ENCODE peak calls at places on chromosomes 16 and 17, in six cellular contexts. D is stimulated activated CD8-positive, alpha-beta memory T cell treated with anti-CD3 and anti-CD28 coated beads, Interleukin-7, amount 100 ng/mL, for 1 hour; O is activated CD4-positive, alpha-beta T cell treated with anti-CD3 and anti-CD28 coated beads, Interleukin-2, amount 50 U/mL, for 48 hours; B is central memory CD4-positive, alpha-beta T cell; M is IMR-90; Y is stimulated activated naive B cell treated with anti-CD40 and anti-IgM and Interleukin-4, amounts not matched to agents 10 μg/mL and 1 μg/mL and 100 μg/mL, for 72 hours. X is an unnamed sample.

GRCh38 chr17:64498308-64499203 is 1.7 kb upstream of the POLG2 start:
- DNase-seq in B (peak), M (no peak), Y (no peak), O (no peak), D (no peak), X (no peak)

GRCh38 chr17:69858460-69858859 is 216.6 kb upstream of the KCNJ16 start:
- DNase-seq in B (no peak), Y (no peak), M (no peak), D (no peak), O (no peak), X (no peak)

GRCh38 chr16:88503374-88503770 is 50.3 kb downstream of the ZFPM1 start:
- DNase-seq in Y (no peak), O (no peak), M (peak), D (no peak), B (no peak), X (no peak)

GRCh38 chr17:44628234-44629188 is 27.8 kb upstream of the MEIOC start:
- DNase-seq in B (no peak), O (no peak), D (no peak), M (no peak), Y (peak), X (no peak)

GRCh38 chr17:57166803-57167202 is 81.8 kb downstream of the AKAP1 start:
- DNase-seq in D (no peak), B (no peak), O (no peak), Y (no peak), M (no peak), X (no peak)

GRCh38 chr16:86680137-86680536 is 101.8 kb downstream of the FOXL1 start:
- DNase-seq in Y (no peak), D (no peak), B (no peak), O (no peak), M (peak), X (no peak)

GRCh38 chr17:40432864-40433528 is 10.3 kb upstream of the IGFBP4 start:
- DNase-seq in Y (no peak), M (peak), D (no peak), B (no peak), O (no peak), X (no peak)

GRCh38 chr17:73733527-73733926 is 89.3 kb upstream of the SDK2 start:
- DNase-seq in D (no peak), O (no peak), Y (no peak), B (no peak), M (no peak), X (no peak)

GRCh38 chr17:10135539-10136257 is 62.7 kb downstream of the GAS7 start:
- DNase-seq in D (no peak), B (no peak), O (no peak), M (peak), Y (no peak), X (no peak)

GRCh38 chr17:44688675-44689491 is 693 bp downstream of the CCDC43 start:
- DNase-seq in D (no peak), O (no peak), Y (peak), B (no peak), M (peak), X (no peak)

GRCh38 chr16:21953541-21953902 is 361 bp downstream of the UQCRC2 start:
- DNase-seq in D (no peak), M (no peak), Y (no peak), B (no peak), O (no peak), X (no peak)

GRCh38 chr16:83973581-83974385 is 5.7 kb downstream of the NECAB2 start:
- DNase-seq in D (no peak), B (no peak), M (no peak), O (no peak), Y (no peak), X (no peak)

GRCh38 chr17:41578971-41579370 is 7.1 kb upstream of the KRT9 start:
- DNase-seq in Y (no peak), B (no peak), D (no peak), O (no peak), M (no peak), X (no peak)

GRCh38 chr16:85586360-85587145 is 26.6 kb upstream of the GSE1 start:
- DNase-seq in O (no peak), B (no peak), Y (no peak), M (peak), D (no peak), X (no peak)

GRCh38 chr17:49964539-49965521 is 4.2 kb upstream of the DLX4 start:
- DNase-seq in D (no peak), B (peak), M (no peak), Y (no peak), O (peak), X (no peak)

GRCh38 chr17:61469474-61469873 is 17.3 kb downstream of the TBX4 start:
- DNase-seq in O (no peak), D (no peak), Y (no peak), B (no peak), M (no peak), X (no peak)

GRCh38 chr17:58082341-58082869 is 814 bp upstream of the DYNLL2 start:
- DNase-seq in M (no peak), O (no peak), D (no peak), Y (no peak), B (no peak), X (no peak)

X was measured in CD4-positive, CD25-positive, alpha-beta regulatory T cell.